ENCODE peak calls at places on chromosomes 5 and 9, in five cellular contexts. D is aorta, Y is AG20443, F is EL, T is mesendoderm. Z is an unnamed sample.

GRCh38 chr5:160693831-160694473 is 158.1 kb downstream of the ATP10B start:
- DNase-seq in D (no peak), Y (no peak), F (no peak), T (peak; percentile 25), Z (peak; percentile 20)

GRCh38 chr9:86983260-86984255 is 36.3 kb upstream of the GAS1 start:
- DNase-seq in D (no peak), Y (peak; percentile 74), F (peak; percentile 86), T (no peak), Z (no peak)

GRCh38 chr9:76027426-76027825 is 137.0 kb downstream of the PCSK5 start:
- DNase-seq in D (no peak), Y (peak; percentile 8), F (no peak), T (no peak), Z (no peak)

GRCh38 chr5:28226407-28226806 is 1188.0 kb upstream of the CDH9 start:
- DNase-seq in D (no peak), Y (no peak), F (no peak), T (no peak), Z (no peak)

GRCh38 chr9:96026655-96027213 is 151.2 kb downstream of the ERCC6L2 start:
- DNase-seq in D (no peak), Y (no peak), F (no peak), T (no peak), Z (no peak)

GRCh38 chr5:33474931-33475499 is 34.2 kb downstream of the TARS1 start:
- DNase-seq in D (no peak), Y (no peak), F (no peak), T (no peak), Z (no peak)

GRCh38 chr5:135822959-135823358 is 11.5 kb upstream of the SLC25A48 start:
- DNase-seq in D (no peak), Y (peak; percentile 7), F (no peak), T (no peak), Z (no peak)

GRCh38 chr9:33116855-33117254 is 40.4 kb upstream of the SMU1 start:
- DNase-seq in D (no peak), Y (peak; percentile 54), F (no peak), T (no peak), Z (no peak)

GRCh38 chr5:968953-969352 is 39.6 kb upstream of the NKD2 start:
- DNase-seq in D (no peak), Y (no peak), F (no peak), T (no peak), Z (no peak)

GRCh38 chr9:38068616-38068865 is 486 bp downstream of the SHB start:
- DNase-seq in D (no peak), Y (peak; percentile 74), F (peak; percentile 58), T (no peak), Z (peak; percentile 84)

GRCh38 chr5:135135530-135136201 is 101.6 kb upstream of the PITX1 start:
- DNase-seq in D (peak; percentile 52), Y (peak; percentile 89), F (peak; percentile 23), T (no peak), Z (peak; percentile 79)

Z was measured in NCI-H69.